ENCODE peak calls at places on chromosome X, in seven cellular contexts. One of them, this sample, is unnamed.

GRCh38 chrX:106874075-106874474 is 29.1 kb downstream of the RIPPLY1 start:
- DNase-seq in posterior vena cava: no peak
- DNase-seq in NCI-H1092 treated with DMSO at 0.1 percent for 48 hours: peak; percentile 9
- DNase-seq in lung: no peak
- DNase-seq in AG04450: no peak
- DNase-seq in osteocyte: no peak
- DNase-seq in HFF-Myc: peak; percentile 2
- DNase-seq in this sample: no peak

GRCh38 chrX:2841511-2841910 is 12.8 kb downstream of the GYG2 start:
- DNase-seq in NCI-H1092 treated with DMSO at 0.1 percent for 48 hours: no peak
- DNase-seq in posterior vena cava: no peak
- DNase-seq in HFF-Myc: no peak
- DNase-seq in lung: no peak
- DNase-seq in osteocyte: peak; percentile 40
- DNase-seq in AG04450: no peak
- DNase-seq in this sample: no peak

GRCh38 chrX:54178100-54178940 is 4.7 kb downstream of the FAM120C start:
- DNase-seq in posterior vena cava: no peak
- DNase-seq in lung: no peak
- DNase-seq in HFF-Myc: no peak
- DNase-seq in osteocyte: no peak
- DNase-seq in NCI-H1092 treated with DMSO at 0.1 percent for 48 hours: no peak
- DNase-seq in AG04450: peak; percentile 8
- DNase-seq in this sample: no peak

GRCh38 chrX:129925305-129926092 is 19.5 kb downstream of the UTP14A start:
- DNase-seq in NCI-H1092 treated with DMSO at 0.1 percent for 48 hours: peak; percentile 39
- DNase-seq in lung: peak; percentile 75
- DNase-seq in osteocyte: peak; percentile 89
- DNase-seq in posterior vena cava: no peak
- DNase-seq in AG04450: peak; percentile 53
- DNase-seq in HFF-Myc: peak; percentile 38
- DNase-seq in this sample: peak; percentile 39

GRCh38 chrX:148664171-148664570 is 163.8 kb downstream of the AFF2 start:
- DNase-seq in osteocyte: no peak
- DNase-seq in HFF-Myc: no peak
- DNase-seq in AG04450: no peak
- DNase-seq in posterior vena cava: no peak
- DNase-seq in NCI-H1092 treated with DMSO at 0.1 percent for 48 hours: no peak
- DNase-seq in lung: no peak
- DNase-seq in this sample: no peak

GRCh38 chrX:28586891-28587635 is at the start of gene IL1RAPL1:
- DNase-seq in osteocyte: no peak
- DNase-seq in AG04450: peak; percentile 41
- DNase-seq in lung: no peak
- DNase-seq in HFF-Myc: peak; percentile 1
- DNase-seq in posterior vena cava: no peak
- DNase-seq in NCI-H1092 treated with DMSO at 0.1 percent for 48 hours: no peak
- DNase-seq in this sample: peak; percentile 57

GRCh38 chrX:154593201-154593600 is 8.3 kb downstream of the CTAG1A start:
- DNase-seq in AG04450: no peak
- DNase-seq in posterior vena cava: peak; percentile 45
- DNase-seq in HFF-Myc: no peak
- DNase-seq in NCI-H1092 treated with DMSO at 0.1 percent for 48 hours: no peak
- DNase-seq in osteocyte: peak; percentile 44
- DNase-seq in lung: no peak
- DNase-seq in this sample: no peak

GRCh38 chrX:135431886-135432285 is 10.1 kb downstream of the SMIM10L2A start:
- DNase-seq in osteocyte: no peak
- DNase-seq in lung: no peak
- DNase-seq in NCI-H1092 treated with DMSO at 0.1 percent for 48 hours: no peak
- DNase-seq in HFF-Myc: no peak
- DNase-seq in AG04450: no peak
- DNase-seq in posterior vena cava: no peak
- DNase-seq in this sample: no peak

GRCh38 chrX:73262991-73263390 is 48.3 kb upstream of the NAP1L2 start:
- DNase-seq in osteocyte: no peak
- DNase-seq in HFF-Myc: no peak
- DNase-seq in NCI-H1092 treated with DMSO at 0.1 percent for 48 hours: peak; percentile 5
- DNase-seq in posterior vena cava: no peak
- DNase-seq in AG04450: no peak
- DNase-seq in lung: no peak
- DNase-seq in this sample: no peak

GRCh38 chrX:68490644-68491043 is 8.2 kb upstream of the YIPF6 start:
- DNase-seq in posterior vena cava: no peak
- DNase-seq in AG04450: no peak
- DNase-seq in lung: no peak
- DNase-seq in osteocyte: no peak
- DNase-seq in HFF-Myc: no peak
- DNase-seq in NCI-H1092 treated with DMSO at 0.1 percent for 48 hours: no peak
- DNase-seq in this sample: no peak

GRCh38 chrX:120251471-120252011 is 929 bp downstream of the ZBTB33 start:
- DNase-seq in NCI-H1092 treated with DMSO at 0.1 percent for 48 hours: peak; percentile 47
- DNase-seq in osteocyte: no peak
- DNase-seq in posterior vena cava: peak; percentile 73
- DNase-seq in HFF-Myc: no peak
- DNase-seq in lung: no peak
- DNase-seq in AG04450: no peak
- DNase-seq in this sample: peak; percentile 13

GRCh38 chrX:132718411-132718810 is 229.6 kb upstream of the MBNL3 start:
- DNase-seq in NCI-H1092 treated with DMSO at 0.1 percent for 48 hours: no peak
- DNase-seq in HFF-Myc: no peak
- DNase-seq in lung: no peak
- DNase-seq in AG04450: no peak
- DNase-seq in posterior vena cava: no peak
- DNase-seq in osteocyte: no peak
- DNase-seq in this sample: no peak

GRCh38 chrX:16822723-16823122 is 36.5 kb downstream of the TXLNG start:
- DNase-seq in AG04450: no peak
- DNase-seq in lung: no peak
- DNase-seq in posterior vena cava: no peak
- DNase-seq in NCI-H1092 treated with DMSO at 0.1 percent for 48 hours: no peak
- DNase-seq in HFF-Myc: no peak
- DNase-seq in osteocyte: no peak
- DNase-seq in this sample: no peak

GRCh38 chrX:83845397-83845796 is 15.5 kb upstream of the CYLC1 start:
- DNase-seq in HFF-Myc: no peak
- DNase-seq in lung: no peak
- DNase-seq in posterior vena cava: no peak
- DNase-seq in osteocyte: no peak
- DNase-seq in NCI-H1092 treated with DMSO at 0.1 percent for 48 hours: peak; percentile 58
- DNase-seq in AG04450: no peak
- DNase-seq in this sample: peak; percentile 39

GRCh38 chrX:56813318-56813837 is 84.3 kb downstream of the NBDY start:
- DNase-seq in AG04450: no peak
- DNase-seq in HFF-Myc: peak; percentile 17
- DNase-seq in posterior vena cava: peak; percentile 81
- DNase-seq in NCI-H1092 treated with DMSO at 0.1 percent for 48 hours: no peak
- DNase-seq in osteocyte: no peak
- DNase-seq in lung: no peak
- DNase-seq in this sample: no peak

GRCh38 chrX:53831662-53832635 is 145.4 kb upstream of the HUWE1 start:
- DNase-seq in lung: no peak
- DNase-seq in AG04450: no peak
- DNase-seq in osteocyte: no peak
- DNase-seq in HFF-Myc: peak; percentile 2
- DNase-seq in posterior vena cava: no peak
- DNase-seq in NCI-H1092 treated with DMSO at 0.1 percent for 48 hours: peak; percentile 36
- DNase-seq in this sample: peak; percentile 36

GRCh38 chrX:150201841-150202240 is 161.3 kb upstream of the MAMLD1 start:
- DNase-seq in NCI-H1092 treated with DMSO at 0.1 percent for 48 hours: no peak
- DNase-seq in AG04450: no peak
- DNase-seq in osteocyte: no peak
- DNase-seq in lung: no peak
- DNase-seq in HFF-Myc: no peak
- DNase-seq in posterior vena cava: no peak
- DNase-seq in this sample: no peak

GRCh38 chrX:102044496-102044895 is 81.0 kb upstream of the TCEAL2 start:
- DNase-seq in osteocyte: no peak
- DNase-seq in NCI-H1092 treated with DMSO at 0.1 percent for 48 hours: no peak
- DNase-seq in posterior vena cava: peak; percentile 50
- DNase-seq in HFF-Myc: no peak
- DNase-seq in AG04450: no peak
- DNase-seq in lung: no peak
- DNase-seq in this sample: no peak

GRCh38 chrX:101602077-101602476 is 15.7 kb downstream of the ARMCX6 start:
- DNase-seq in HFF-Myc: peak; percentile 33
- DNase-seq in posterior vena cava: no peak
- DNase-seq in AG04450: no peak
- DNase-seq in lung: no peak
- DNase-seq in NCI-H1092 treated with DMSO at 0.1 percent for 48 hours: no peak
- DNase-seq in osteocyte: no peak
- DNase-seq in this sample: no peak

GRCh38 chrX:140503230-140503585 is 1.7 kb downstream of the SOX3 start:
- DNase-seq in NCI-H1092 treated with DMSO at 0.1 percent for 48 hours: no peak
- DNase-seq in HFF-Myc: no peak
- DNase-seq in posterior vena cava: no peak
- DNase-seq in AG04450: no peak
- DNase-seq in lung: no peak
- DNase-seq in osteocyte: no peak
- DNase-seq in this sample: no peak

GRCh38 chrX:112818114-112819012 is 22.3 kb downstream of the AMOT start:
- DNase-seq in AG04450: no peak
- DNase-seq in posterior vena cava: no peak
- DNase-seq in lung: no peak
- DNase-seq in osteocyte: no peak
- DNase-seq in HFF-Myc: no peak
- DNase-seq in NCI-H1092 treated with DMSO at 0.1 percent for 48 hours: no peak
- DNase-seq in this sample: no peak

GRCh38 chrX:926070-926469 is 286.4 kb downstream of the CRLF2 start:
- DNase-seq in osteocyte: peak; percentile 40
- DNase-seq in posterior vena cava: peak; percentile 24
- DNase-seq in lung: no peak
- DNase-seq in AG04450: no peak
- DNase-seq in HFF-Myc: no peak
- DNase-seq in NCI-H1092 treated with DMSO at 0.1 percent for 48 hours: no peak
- DNase-seq in this sample: no peak

GRCh38 chrX:154020500-154021115 is 906 bp upstream of the IRAK1 start:
- DNase-seq in HFF-Myc: no peak
- DNase-seq in lung: no peak
- DNase-seq in posterior vena cava: no peak
- DNase-seq in osteocyte: no peak
- DNase-seq in AG04450: no peak
- DNase-seq in NCI-H1092 treated with DMSO at 0.1 percent for 48 hours: no peak
- DNase-seq in this sample: no peak

GRCh38 chrX:143623657-143624056 is 12.2 kb downstream of the SLITRK4 start:
- DNase-seq in NCI-H1092 treated with DMSO at 0.1 percent for 48 hours: no peak
- DNase-seq in AG04450: no peak
- DNase-seq in osteocyte: no peak
- DNase-seq in HFF-Myc: no peak
- DNase-seq in lung: no peak
- DNase-seq in posterior vena cava: no peak
- DNase-seq in this sample: no peak

GRCh38 chrX:112477653-112478052 is 202.1 kb downstream of the LHFPL1 start:
- DNase-seq in posterior vena cava: no peak
- DNase-seq in osteocyte: no peak
- DNase-seq in HFF-Myc: no peak
- DNase-seq in AG04450: no peak
- DNase-seq in lung: no peak
- DNase-seq in NCI-H1092 treated with DMSO at 0.1 percent for 48 hours: no peak
- DNase-seq in this sample: no peak

GRCh38 chrX:41406211-41406610 is 40.9 kb upstream of the NYX start:
- DNase-seq in posterior vena cava: no peak
- DNase-seq in AG04450: no peak
- DNase-seq in NCI-H1092 treated with DMSO at 0.1 percent for 48 hours: no peak
- DNase-seq in HFF-Myc: no peak
- DNase-seq in osteocyte: no peak
- DNase-seq in lung: no peak
- DNase-seq in this sample: no peak

GRCh38 chrX:30627818-30628652 is 25.2 kb upstream of the GK start:
- DNase-seq in NCI-H1092 treated with DMSO at 0.1 percent for 48 hours: no peak
- DNase-seq in posterior vena cava: no peak
- DNase-seq in lung: no peak
- DNase-seq in HFF-Myc: no peak
- DNase-seq in osteocyte: no peak
- DNase-seq in AG04450: no peak
- DNase-seq in this sample: no peak

GRCh38 chrX:82816572-82816971 is 691.5 kb upstream of the POU3F4 start:
- DNase-seq in NCI-H1092 treated with DMSO at 0.1 percent for 48 hours: no peak
- DNase-seq in osteocyte: no peak
- DNase-seq in HFF-Myc: no peak
- DNase-seq in posterior vena cava: no peak
- DNase-seq in AG04450: no peak
- DNase-seq in lung: no peak
- DNase-seq in this sample: no peak

GRCh38 chrX:53227224-53227765 is 2.3 kb upstream of the KDM5C start:
- DNase-seq in NCI-H1092 treated with DMSO at 0.1 percent for 48 hours: no peak
- DNase-seq in AG04450: no peak
- DNase-seq in lung: no peak
- DNase-seq in osteocyte: no peak
- DNase-seq in posterior vena cava: peak; percentile 78
- DNase-seq in HFF-Myc: no peak
- DNase-seq in this sample: no peak

GRCh38 chrX:134706138-134706537 is 47.9 kb upstream of the PLAC1 start:
- DNase-seq in lung: no peak
- DNase-seq in HFF-Myc: no peak
- DNase-seq in NCI-H1092 treated with DMSO at 0.1 percent for 48 hours: no peak
- DNase-seq in posterior vena cava: no peak
- DNase-seq in AG04450: no peak
- DNase-seq in osteocyte: no peak
- DNase-seq in this sample: no peak

GRCh38 chrX:124086411-124086810 is 124.9 kb downstream of the STAG2 start:
- DNase-seq in osteocyte: no peak
- DNase-seq in HFF-Myc: no peak
- DNase-seq in posterior vena cava: no peak
- DNase-seq in lung: no peak
- DNase-seq in NCI-H1092 treated with DMSO at 0.1 percent for 48 hours: no peak
- DNase-seq in AG04450: no peak
- DNase-seq in this sample: no peak

GRCh38 chrX:124211312-124211942 is 121.0 kb upstream of the TEX13D start:
- DNase-seq in NCI-H1092 treated with DMSO at 0.1 percent for 48 hours: peak; percentile 33
- DNase-seq in posterior vena cava: no peak
- DNase-seq in lung: no peak
- DNase-seq in osteocyte: no peak
- DNase-seq in HFF-Myc: no peak
- DNase-seq in AG04450: no peak
- DNase-seq in this sample: peak; percentile 42

GRCh38 chrX:11103751-11104150 is 7.4 kb upstream of the HCCS start:
- DNase-seq in HFF-Myc: no peak
- DNase-seq in posterior vena cava: no peak
- DNase-seq in lung: no peak
- DNase-seq in AG04450: no peak
- DNase-seq in osteocyte: no peak
- DNase-seq in NCI-H1092 treated with DMSO at 0.1 percent for 48 hours: no peak
- DNase-seq in this sample: no peak

GRCh38 chrX:72568406-72569092 is 4.1 kb downstream of the HDAC8 start:
- DNase-seq in lung: no peak
- DNase-seq in posterior vena cava: no peak
- DNase-seq in HFF-Myc: no peak
- DNase-seq in AG04450: no peak
- DNase-seq in osteocyte: no peak
- DNase-seq in NCI-H1092 treated with DMSO at 0.1 percent for 48 hours: no peak
- DNase-seq in this sample: no peak

GRCh38 chrX:17597836-17598434 is 139.4 kb upstream of the SCML1 start:
- DNase-seq in osteocyte: no peak
- DNase-seq in lung: peak; percentile 76
- DNase-seq in AG04450: no peak
- DNase-seq in NCI-H1092 treated with DMSO at 0.1 percent for 48 hours: peak; percentile 77
- DNase-seq in HFF-Myc: no peak
- DNase-seq in posterior vena cava: peak; percentile 89
- DNase-seq in this sample: no peak

GRCh38 chrX:72054776-72055495 is 76.8 kb downstream of the RTL5 start:
- DNase-seq in lung: no peak
- DNase-seq in posterior vena cava: no peak
- DNase-seq in osteocyte: no peak
- DNase-seq in NCI-H1092 treated with DMSO at 0.1 percent for 48 hours: no peak
- DNase-seq in HFF-Myc: no peak
- DNase-seq in AG04450: no peak
- DNase-seq in this sample: no peak

This sample was measured in NCI-H526 treated with DMSO at 0.1 percent for 48 hours.